ENCODE peak calls at places on chromosomes 11 and 22, in seven cellular contexts. One of them, this sample, is unnamed.

GRCh38 chr11:128195057-128195751 is 392.2 kb downstream of the ETS1 start:
- DNase-seq in right cardiac atrium: no peak
- DNase-seq in lower lobe of right lung: no peak
- DNase-seq in CD4-positive, alpha-beta T cell: peak
- DNase-seq in neuronal stem cell: no peak
- DNase-seq in ascending aorta: no peak
- DNase-seq in ovary: no peak
- DNase-seq in this sample: no peak

GRCh38 chr11:17979770-17980371 is 33.0 kb downstream of the SERGEF start:
- DNase-seq in right cardiac atrium: no peak
- DNase-seq in lower lobe of right lung: no peak
- DNase-seq in CD4-positive, alpha-beta T cell: peak
- DNase-seq in neuronal stem cell: peak
- DNase-seq in ascending aorta: no peak
- DNase-seq in ovary: no peak
- DNase-seq in this sample: no peak

GRCh38 chr11:106087815-106088435 is 10.5 kb downstream of the AASDHPPT start:
- DNase-seq in right cardiac atrium: no peak
- DNase-seq in lower lobe of right lung: peak
- DNase-seq in CD4-positive, alpha-beta T cell: peak
- DNase-seq in neuronal stem cell: peak
- DNase-seq in ascending aorta: no peak
- DNase-seq in ovary: peak
- DNase-seq in this sample: peak

GRCh38 chr11:1304376-1304775 is 5.1 kb downstream of the TOLLIP start:
- DNase-seq in right cardiac atrium: no peak
- DNase-seq in lower lobe of right lung: no peak
- DNase-seq in CD4-positive, alpha-beta T cell: no peak
- DNase-seq in neuronal stem cell: no peak
- DNase-seq in ascending aorta: no peak
- DNase-seq in ovary: no peak
- DNase-seq in this sample: no peak

GRCh38 chr22:32313532-32313931 is 44.1 kb upstream of the RFPL3 start:
- DNase-seq in right cardiac atrium: no peak
- DNase-seq in lower lobe of right lung: no peak
- DNase-seq in CD4-positive, alpha-beta T cell: no peak
- DNase-seq in neuronal stem cell: no peak
- DNase-seq in ascending aorta: no peak
- DNase-seq in ovary: no peak
- DNase-seq in this sample: no peak

GRCh38 chr11:125968363-125968762 is 22.5 kb downstream of the VSIG10L2 start:
- DNase-seq in right cardiac atrium: no peak
- DNase-seq in lower lobe of right lung: no peak
- DNase-seq in CD4-positive, alpha-beta T cell: no peak
- DNase-seq in neuronal stem cell: no peak
- DNase-seq in ascending aorta: no peak
- DNase-seq in ovary: no peak
- DNase-seq in this sample: no peak

GRCh38 chr11:4459470-4459869 is 10.4 kb downstream of the OR52K2 start:
- DNase-seq in right cardiac atrium: no peak
- DNase-seq in lower lobe of right lung: peak
- DNase-seq in CD4-positive, alpha-beta T cell: no peak
- DNase-seq in neuronal stem cell: no peak
- DNase-seq in ascending aorta: no peak
- DNase-seq in ovary: no peak
- DNase-seq in this sample: no peak

GRCh38 chr11:74255741-74256369 is 55.6 kb downstream of the P4HA3 start:
- DNase-seq in right cardiac atrium: no peak
- DNase-seq in lower lobe of right lung: peak
- DNase-seq in CD4-positive, alpha-beta T cell: peak
- DNase-seq in neuronal stem cell: peak
- DNase-seq in ascending aorta: no peak
- DNase-seq in ovary: peak
- DNase-seq in this sample: peak

GRCh38 chr11:93100211-93100610 is 97.6 kb downstream of the SLC36A4 start:
- DNase-seq in right cardiac atrium: no peak
- DNase-seq in lower lobe of right lung: no peak
- DNase-seq in CD4-positive, alpha-beta T cell: no peak
- DNase-seq in neuronal stem cell: no peak
- DNase-seq in ascending aorta: no peak
- DNase-seq in ovary: no peak
- DNase-seq in this sample: no peak

GRCh38 chr11:67442504-67443398 is 525 bp downstream of the CORO1B start:
- DNase-seq in right cardiac atrium: peak
- DNase-seq in lower lobe of right lung: no peak
- DNase-seq in CD4-positive, alpha-beta T cell: no peak
- DNase-seq in neuronal stem cell: no peak
- DNase-seq in ascending aorta: no peak
- DNase-seq in ovary: peak
- DNase-seq in this sample: no peak

GRCh38 chr11:73287400-73288101 is 15.4 kb downstream of the P2RY6 start:
- DNase-seq in right cardiac atrium: peak
- DNase-seq in lower lobe of right lung: no peak
- DNase-seq in CD4-positive, alpha-beta T cell: no peak
- DNase-seq in neuronal stem cell: no peak
- DNase-seq in ascending aorta: no peak
- DNase-seq in ovary: no peak
- DNase-seq in this sample: no peak

GRCh38 chr11:72927380-72927779 is 113.2 kb downstream of the ATG16L2 start:
- DNase-seq in right cardiac atrium: no peak
- DNase-seq in lower lobe of right lung: no peak
- DNase-seq in CD4-positive, alpha-beta T cell: no peak
- DNase-seq in neuronal stem cell: no peak
- DNase-seq in ascending aorta: no peak
- DNase-seq in ovary: no peak
- DNase-seq in this sample: no peak

GRCh38 chr22:44892243-44892642 is 117.6 kb downstream of the PHF21B start:
- DNase-seq in right cardiac atrium: no peak
- DNase-seq in lower lobe of right lung: no peak
- DNase-seq in CD4-positive, alpha-beta T cell: no peak
- DNase-seq in neuronal stem cell: no peak
- DNase-seq in ascending aorta: no peak
- DNase-seq in ovary: no peak
- DNase-seq in this sample: no peak

GRCh38 chr11:57324154-57324885 is 432 bp downstream of the TNKS1BP1 start:
- DNase-seq in right cardiac atrium: peak
- DNase-seq in lower lobe of right lung: peak
- DNase-seq in CD4-positive, alpha-beta T cell: peak
- DNase-seq in neuronal stem cell: peak
- DNase-seq in ascending aorta: no peak
- DNase-seq in ovary: peak
- DNase-seq in this sample: peak

GRCh38 chr22:19975707-19976035 is 34.1 kb upstream of the TXNRD2 start:
- DNase-seq in right cardiac atrium: no peak
- DNase-seq in lower lobe of right lung: no peak
- DNase-seq in CD4-positive, alpha-beta T cell: no peak
- DNase-seq in neuronal stem cell: no peak
- DNase-seq in ascending aorta: no peak
- DNase-seq in ovary: no peak
- DNase-seq in this sample: no peak

GRCh38 chr22:19974233-19974861 is 32.7 kb upstream of the TXNRD2 start:
- DNase-seq in right cardiac atrium: no peak
- DNase-seq in lower lobe of right lung: peak
- DNase-seq in CD4-positive, alpha-beta T cell: no peak
- DNase-seq in neuronal stem cell: peak
- DNase-seq in ascending aorta: no peak
- DNase-seq in ovary: no peak
- DNase-seq in this sample: peak

GRCh38 chr22:19976671-19977070 is 35.1 kb upstream of the TXNRD2 start:
- DNase-seq in right cardiac atrium: no peak
- DNase-seq in lower lobe of right lung: no peak
- DNase-seq in CD4-positive, alpha-beta T cell: no peak
- DNase-seq in neuronal stem cell: no peak
- DNase-seq in ascending aorta: no peak
- DNase-seq in ovary: no peak
- DNase-seq in this sample: no peak

GRCh38 chr22:19973551-19974183 is 32.0 kb upstream of the TXNRD2 start:
- DNase-seq in right cardiac atrium: no peak
- DNase-seq in lower lobe of right lung: no peak
- DNase-seq in CD4-positive, alpha-beta T cell: no peak
- DNase-seq in neuronal stem cell: no peak
- DNase-seq in ascending aorta: no peak
- DNase-seq in ovary: no peak
- DNase-seq in this sample: no peak

GRCh38 chr22:19974935-19975706 is 33.5 kb upstream of the TXNRD2 start:
- DNase-seq in right cardiac atrium: no peak
- DNase-seq in lower lobe of right lung: no peak
- DNase-seq in CD4-positive, alpha-beta T cell: no peak
- DNase-seq in neuronal stem cell: no peak
- DNase-seq in ascending aorta: no peak
- DNase-seq in ovary: no peak
- DNase-seq in this sample: no peak
- H3K27ac ChIP-seq in right cardiac atrium: no peak
- H3K27ac ChIP-seq in lower lobe of right lung: no peak
- H3K27ac ChIP-seq in CD4-positive, alpha-beta T cell: no peak
- H3K27ac ChIP-seq in neuronal stem cell: peak
- H3K27ac ChIP-seq in ascending aorta: peak
- H3K27ac ChIP-seq in ovary: no peak
- H3K27ac ChIP-seq in this sample: peak

GRCh38 chr11:117231637-117232021 is 244 bp downstream of the PCSK7 start:
- DNase-seq in right cardiac atrium: no peak
- DNase-seq in lower lobe of right lung: no peak
- DNase-seq in CD4-positive, alpha-beta T cell: no peak
- DNase-seq in neuronal stem cell: no peak
- DNase-seq in ascending aorta: no peak
- DNase-seq in ovary: no peak
- DNase-seq in this sample: no peak

GRCh38 chr11:117230286-117230961 is 1.4 kb downstream of the PCSK7 start:
- DNase-seq in right cardiac atrium: no peak
- DNase-seq in lower lobe of right lung: no peak
- DNase-seq in CD4-positive, alpha-beta T cell: peak
- DNase-seq in neuronal stem cell: no peak
- DNase-seq in ascending aorta: no peak
- DNase-seq in ovary: no peak
- DNase-seq in this sample: no peak

GRCh38 chr11:117230981-117231636 is 764 bp downstream of the PCSK7 start:
- DNase-seq in right cardiac atrium: no peak
- DNase-seq in lower lobe of right lung: no peak
- DNase-seq in CD4-positive, alpha-beta T cell: no peak
- DNase-seq in neuronal stem cell: no peak
- DNase-seq in ascending aorta: no peak
- DNase-seq in ovary: no peak
- DNase-seq in this sample: no peak

GRCh38 chr11:117229411-117229810 is 2.5 kb downstream of the PCSK7 start:
- DNase-seq in right cardiac atrium: no peak
- DNase-seq in lower lobe of right lung: no peak
- DNase-seq in CD4-positive, alpha-beta T cell: no peak
- DNase-seq in neuronal stem cell: no peak
- DNase-seq in ascending aorta: no peak
- DNase-seq in ovary: no peak
- DNase-seq in this sample: no peak

GRCh38 chr11:117229931-117230285 is 2.0 kb downstream of the PCSK7 start:
- DNase-seq in right cardiac atrium: no peak
- DNase-seq in lower lobe of right lung: no peak
- DNase-seq in CD4-positive, alpha-beta T cell: no peak
- DNase-seq in neuronal stem cell: no peak
- DNase-seq in ascending aorta: no peak
- DNase-seq in ovary: no peak
- DNase-seq in this sample: no peak
- H3K27ac ChIP-seq in right cardiac atrium: no peak
- H3K27ac ChIP-seq in lower lobe of right lung: peak
- H3K27ac ChIP-seq in CD4-positive, alpha-beta T cell: peak
- H3K27ac ChIP-seq in neuronal stem cell: no peak
- H3K27ac ChIP-seq in ascending aorta: no peak
- H3K27ac ChIP-seq in ovary: no peak
- H3K27ac ChIP-seq in this sample: no peak

DNA sequence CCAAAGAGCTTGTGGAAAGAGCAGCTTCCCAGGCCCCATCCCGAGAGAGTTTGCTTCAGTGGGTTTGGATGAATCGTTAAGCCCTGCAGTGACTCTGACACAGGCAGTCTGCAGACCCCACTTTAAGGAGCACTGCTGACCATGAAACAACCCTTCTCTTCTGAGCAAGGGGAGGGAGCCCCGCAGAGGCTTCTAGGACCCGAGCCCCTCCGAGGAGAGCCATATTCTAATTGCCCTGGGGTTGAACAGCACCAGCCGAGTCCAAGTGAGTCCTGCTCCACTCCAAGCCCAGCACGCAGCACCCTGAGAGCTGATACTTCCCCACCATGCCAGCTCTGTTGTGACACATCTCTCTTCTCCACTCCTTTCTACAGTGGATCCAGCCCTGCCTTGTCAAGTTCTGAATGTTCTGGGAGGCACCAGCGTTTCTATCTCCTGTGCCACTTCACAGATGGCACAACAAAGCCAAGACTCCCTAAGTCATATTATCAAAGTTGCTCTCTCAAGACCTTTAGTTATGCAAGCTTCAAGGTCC is 10.4 kb downstream of the USP2 start:
- DNase-seq in right cardiac atrium: no peak
- DNase-seq in lower lobe of right lung: no peak
- DNase-seq in CD4-positive, alpha-beta T cell: no peak
- DNase-seq in neuronal stem cell: no peak
- DNase-seq in ascending aorta: no peak
- DNase-seq in ovary: no peak
- DNase-seq in this sample: no peak
- H3K27ac ChIP-seq in right cardiac atrium: peak
- H3K27ac ChIP-seq in lower lobe of right lung: no peak
- H3K27ac ChIP-seq in CD4-positive, alpha-beta T cell: no peak
- H3K27ac ChIP-seq in neuronal stem cell: no peak
- H3K27ac ChIP-seq in ascending aorta: no peak
- H3K27ac ChIP-seq in ovary: no peak
- H3K27ac ChIP-seq in this sample: peak

GRCh38 chr11:76335827-76336226 is 45.1 kb downstream of the THAP12 start:
- DNase-seq in right cardiac atrium: no peak
- DNase-seq in lower lobe of right lung: no peak
- DNase-seq in CD4-positive, alpha-beta T cell: no peak
- DNase-seq in neuronal stem cell: no peak
- DNase-seq in ascending aorta: no peak
- DNase-seq in ovary: no peak
- DNase-seq in this sample: no peak

GRCh38 chr11:76337918-76338317 is 43.0 kb downstream of the THAP12 start:
- DNase-seq in right cardiac atrium: peak
- DNase-seq in lower lobe of right lung: no peak
- DNase-seq in CD4-positive, alpha-beta T cell: no peak
- DNase-seq in neuronal stem cell: no peak
- DNase-seq in ascending aorta: no peak
- DNase-seq in ovary: no peak
- DNase-seq in this sample: no peak

GRCh38 chr11:76336597-76336996 is 44.3 kb downstream of the THAP12 start:
- DNase-seq in right cardiac atrium: no peak
- DNase-seq in lower lobe of right lung: no peak
- DNase-seq in CD4-positive, alpha-beta T cell: no peak
- DNase-seq in neuronal stem cell: no peak
- DNase-seq in ascending aorta: no peak
- DNase-seq in ovary: no peak
- DNase-seq in this sample: no peak

GRCh38 chr11:76337469-76337868 is 43.5 kb downstream of the THAP12 start:
- DNase-seq in right cardiac atrium: no peak
- DNase-seq in lower lobe of right lung: no peak
- DNase-seq in CD4-positive, alpha-beta T cell: no peak
- DNase-seq in neuronal stem cell: no peak
- DNase-seq in ascending aorta: no peak
- DNase-seq in ovary: no peak
- DNase-seq in this sample: no peak

DNA sequence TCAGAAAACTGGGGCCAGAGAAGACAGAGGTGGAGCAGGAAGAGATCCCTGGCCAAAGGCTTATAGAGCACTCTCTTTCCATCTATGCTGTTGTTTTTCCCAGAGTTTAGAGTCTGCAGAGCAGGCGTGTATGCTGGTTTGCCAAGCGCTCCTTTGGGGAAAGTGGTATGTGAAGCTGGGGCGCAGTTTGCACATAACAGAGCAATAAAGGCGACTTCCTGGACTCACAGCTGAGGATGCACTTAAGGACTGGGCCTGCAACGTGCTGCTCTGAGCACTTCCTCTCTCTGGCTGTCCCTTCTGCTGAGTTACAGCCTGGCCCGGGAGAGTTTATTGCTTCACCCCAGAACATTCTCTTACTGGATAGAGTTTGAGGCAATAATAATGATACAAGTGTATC is 41.7 kb downstream of the THAP12 start:
- DNase-seq in right cardiac atrium: peak
- DNase-seq in lower lobe of right lung: peak
- DNase-seq in CD4-positive, alpha-beta T cell: no peak
- DNase-seq in neuronal stem cell: no peak
- DNase-seq in ascending aorta: no peak
- DNase-seq in ovary: no peak
- DNase-seq in this sample: no peak
- H3K27ac ChIP-seq in right cardiac atrium: peak
- H3K27ac ChIP-seq in lower lobe of right lung: peak
- H3K27ac ChIP-seq in CD4-positive, alpha-beta T cell: no peak
- H3K27ac ChIP-seq in neuronal stem cell: no peak
- H3K27ac ChIP-seq in ascending aorta: peak
- H3K27ac ChIP-seq in ovary: no peak
- H3K27ac ChIP-seq in this sample: no peak